ENCODE peak calls at places on chromosomes 6 and 20, in seven cellular contexts. B is caudate nucleus, D is stomach, O is progenitor cell of endocrine pancreas, T is astrocyte of the spinal cord, R is H9, Z is GM12864. S is an unnamed sample.

GRCh38 chr6:31559958-31560696 is 12.0 kb upstream of the LTA start:
- DNase-seq in Z (peak), T (peak), O (no peak), B (peak), R (no peak), D (no peak), S (peak)

GRCh38 chr20:46332373-46333135 is 24.3 kb upstream of the CDH22 start:
- DNase-seq in D (no peak), O (no peak), B (no peak), R (no peak), Z (no peak), T (no peak), S (no peak)

GRCh38 chr6:147774856-147775255 is 266.4 kb downstream of the SAMD5 start:
- DNase-seq in D (no peak), O (no peak), T (no peak), B (no peak), R (peak), Z (no peak), S (no peak)

GRCh38 chr6:26312096-26312463 is 52.9 kb upstream of the BTN3A2 start:
- DNase-seq in Z (no peak), D (no peak), R (no peak), T (no peak), O (no peak), B (no peak), S (peak)

GRCh38 chr6:144395014-144395413 is 109.9 kb downstream of the UTRN start:
- DNase-seq in T (no peak), D (no peak), B (no peak), O (no peak), Z (no peak), R (no peak), S (peak)

GRCh38 chr6:128630213-128630612 is 109.8 kb upstream of the PTPRK start:
- DNase-seq in O (no peak), B (no peak), T (no peak), Z (no peak), D (peak), R (no peak), S (no peak)

GRCh38 chr20:44153636-44154043 is 33.3 kb downstream of the JPH2 start:
- DNase-seq in Z (no peak), D (no peak), R (no peak), O (no peak), T (peak), B (no peak), S (no peak)

GRCh38 chr6:14655990-14656640 is 538.5 kb downstream of the CD83 start:
- DNase-seq in B (no peak), O (no peak), Z (no peak), T (no peak), R (no peak), D (no peak), S (no peak)

GRCh38 chr6:90701146-90701781 is 114.4 kb upstream of the MAP3K7 start:
- DNase-seq in R (peak), B (no peak), T (no peak), O (no peak), D (no peak), Z (no peak), S (no peak)

GRCh38 chr6:28802417-28803336 is 121.1 kb downstream of the TRIM27 start:
- DNase-seq in B (no peak), Z (no peak), R (peak), D (no peak), O (no peak), T (peak), S (peak)

GRCh38 chr20:8156603-8157079 is 24.6 kb downstream of the PLCB1 start:
- DNase-seq in T (peak), R (no peak), Z (no peak), B (no peak), D (no peak), O (no peak), S (peak)

GRCh38 chr6:137915778-137916177 is 48.7 kb downstream of the TNFAIP3 start:
- DNase-seq in Z (no peak), R (no peak), D (no peak), T (no peak), O (no peak), B (no peak), S (no peak)

GRCh38 chr20:23316626-23317025 is 34.0 kb upstream of the NXT1 start:
- DNase-seq in R (no peak), Z (no peak), D (no peak), B (no peak), T (no peak), O (no peak), S (no peak)

GRCh38 chr20:37989601-37990001 is 43.7 kb downstream of the TTI1 start:
- DNase-seq in R (no peak), D (peak), O (no peak), T (peak), B (no peak), Z (no peak), S (peak)

GRCh38 chr20:32823078-32823477 is 3.3 kb downstream of the MAPRE1 start:
- DNase-seq in T (peak), O (no peak), D (no peak), B (peak), R (no peak), Z (no peak), S (peak)